ENCODE peak calls at places on chromosomes 13 and 19, in four cellular contexts. T is adrenal gland, H is AG04450, G is KG1. Z is an unnamed sample.

GRCh38 chr13:25423831-25424230 is 52.1 kb downstream of the ATP8A2 start:
- DNase-seq in T (no peak), H (no peak), G (no peak), Z (no peak)

GRCh38 chr13:23751195-23751594 is 138.0 kb downstream of the MIPEP start:
- DNase-seq in T (no peak), H (no peak), G (no peak), Z (no peak)

GRCh38 chr13:34776390-34776981 is 165.6 kb upstream of the NBEA start:
- DNase-seq in T (no peak), H (no peak), G (no peak), Z (no peak)

GRCh38 chr13:33193428-33193974 is 92.1 kb downstream of the STARD13 start:
- DNase-seq in T (no peak), H (no peak), G (no peak), Z (no peak)

GRCh38 chr19:42234364-42234763 is 8.0 kb downstream of the GSK3A start:
- DNase-seq in T (no peak), H (no peak), G (no peak), Z (no peak)

GRCh38 chr19:1016647-1017114 is 4.2 kb downstream of the TMEM259 start:
- DNase-seq in T (peak), H (no peak), G (no peak), Z (no peak)

GRCh38 chr13:70890289-70890688 is 782.0 kb upstream of the KLHL1 start:
- DNase-seq in T (no peak), H (no peak), G (no peak), Z (no peak)

GRCh38 chr13:78657699-78658629 is 991 bp downstream of the OBI1 start:
- DNase-seq in T (no peak), H (no peak), G (no peak), Z (no peak)

GRCh38 chr13:97369269-97369893 is 64.6 kb upstream of the RAP2A start:
- DNase-seq in T (no peak), H (no peak), G (no peak), Z (no peak)

GRCh38 chr13:32314968-32315254 is 252 bp downstream of the ZAR1L start:
- DNase-seq in T (peak), H (no peak), G (peak), Z (peak)

GRCh38 chr19:40397568-40397906 is 7.6 kb upstream of the HIPK4 start:
- DNase-seq in T (no peak), H (no peak), G (no peak), Z (no peak)

GRCh38 chr13:39862891-39863290 is 207.4 kb downstream of the COG6 start:
- DNase-seq in T (no peak), H (no peak), G (no peak), Z (no peak)

GRCh38 chr19:47729799-47730520 is 15.4 kb upstream of the NOP53 start:
- DNase-seq in T (peak), H (no peak), G (peak), Z (no peak)

GRCh38 chr19:28377077-28377476 is 835.9 kb downstream of the UQCRFS1 start:
- DNase-seq in T (no peak), H (no peak), G (no peak), Z (no peak)

GRCh38 chr13:31943591-31943990 is 88.0 kb upstream of the FRY start:
- DNase-seq in T (no peak), H (no peak), G (no peak), Z (no peak)

GRCh38 chr13:26985285-26985878 is 186.2 kb downstream of the USP12 start:
- DNase-seq in T (peak), H (peak), G (peak), Z (peak)

GRCh38 chr19:56170261-56170660 is 5.5 kb upstream of the GALP start:
- DNase-seq in T (peak), H (no peak), G (no peak), Z (peak)

GRCh38 chr19:5823579-5824281 is 15.8 kb downstream of the FUT6 start:
- DNase-seq in T (peak), H (no peak), G (no peak), Z (no peak)

GRCh38 chr13:50521750-50522149 is 321.7 kb downstream of the DLEU7 start:
- DNase-seq in T (peak), H (no peak), G (no peak), Z (no peak)

GRCh38 chr19:39252458-39252857 is 3.8 kb upstream of the IFNL4 start:
- DNase-seq in T (no peak), H (no peak), G (no peak), Z (no peak)

GRCh38 chr13:41985788-41986508 is 25.0 kb upstream of the VWA8 start:
- DNase-seq in T (no peak), H (no peak), G (no peak), Z (no peak)

Z was measured in non-pigmented ciliary epithelial cell.